ENCODE peak calls at places on chromosomes 12 and 14, in four cellular contexts. Q is H9, A is ELR, O is posterior cingulate gyrus. G is an unnamed sample.

GRCh38 chr12:28202374-28203130 is 12.3 kb downstream of the CCDC91 start:
- DNase-seq in Q (no peak), A (no peak), O (no peak), G (no peak)

GRCh38 chr12:57173089-57173488 is 25.7 kb upstream of the LRP1-AS start:
- DNase-seq in Q (peak), A (peak), O (no peak), G (no peak)

GRCh38 chr14:24037658-24038037 is 14.2 kb upstream of the CARMIL3 start:
- DNase-seq in Q (no peak), A (no peak), O (no peak), G (no peak)

GRCh38 chr14:105168496-105168978 is at the start of gene JAG2:
- DNase-seq in Q (peak), A (peak), O (peak), G (no peak)

GRCh38 chr14:75542585-75543091 is 20.4 kb downstream of the BATF start:
- DNase-seq in Q (no peak), A (no peak), O (no peak), G (no peak)

GRCh38 chr12:75881910-75882309 is 149.7 kb downstream of the PHLDA1 start:
- DNase-seq in Q (no peak), A (no peak), O (no peak), G (no peak)

GRCh38 chr12:129193263-129193871 is 340.1 kb downstream of the GLT1D1 start:
- DNase-seq in Q (peak), A (peak), O (no peak), G (no peak)

GRCh38 chr14:59844414-59844813 is 26.2 kb downstream of the RTN1 start:
- DNase-seq in Q (no peak), A (no peak), O (no peak), G (no peak)

GRCh38 chr12:30816742-30817465 is 62.2 kb upstream of the CAPRIN2 start:
- DNase-seq in Q (peak), A (no peak), O (no peak), G (no peak)

GRCh38 chr14:73753043-73753886 is 39.1 kb upstream of the PNMA1 start:
- DNase-seq in Q (peak), A (no peak), O (no peak), G (no peak)

GRCh38 chr12:22626429-22626828 is 1.5 kb downstream of the ETNK1 start:
- DNase-seq in Q (no peak), A (peak), O (no peak), G (no peak)

GRCh38 chr12:64625243-64626077 is 15.2 kb downstream of the RASSF3 start:
- DNase-seq in Q (no peak), A (peak), O (no peak), G (no peak)